ENCODE peak calls at places on chromosome 2, in nine cellular contexts. C, X, A, K, N, Z, S, G and Q are unnamed samples.

GRCh38 chr2:219022616-219023015 is 18.7 kb downstream of the CFAP65 start:
- DNase-seq in C (no peak), X (peak; percentile 33), A (no peak), K (no peak), N (no peak), Z (no peak), S (no peak), G (no peak), Q (no peak)

GRCh38 chr2:218777276-218777990 is 4.5 kb upstream of the CYP27A1 start:
- DNase-seq in C (peak; percentile 30), X (no peak), A (no peak), K (no peak), N (no peak), Z (no peak), S (no peak), G (no peak), Q (no peak)

GRCh38 chr2:38113036-38113435 is 37.1 kb upstream of the CYP1B1 start:
- DNase-seq in C (no peak), X (no peak), A (no peak), K (no peak), N (no peak), Z (no peak), S (no peak), G (no peak), Q (no peak)

GRCh38 chr2:132797551-132797950 is 127.5 kb upstream of the LYPD1 start:
- DNase-seq in C (no peak), X (no peak), A (no peak), K (no peak), N (no peak), Z (no peak), S (no peak), G (no peak), Q (no peak)

GRCh38 chr2:108611021-108611420 is 76.8 kb downstream of the LIMS1 start:
- DNase-seq in C (no peak), X (no peak), A (no peak), K (no peak), N (no peak), Z (no peak), S (no peak), G (no peak), Q (no peak)

GRCh38 chr2:165803123-165803760 is 9.2 kb upstream of the GALNT3 start:
- DNase-seq in C (no peak), X (no peak), A (no peak), K (peak; percentile 68), N (no peak), Z (no peak), S (no peak), G (no peak), Q (no peak)

GRCh38 chr2:190178066-190178722 is 115.7 kb upstream of the MSTN start:
- DNase-seq in C (no peak), X (no peak), A (no peak), K (no peak), N (no peak), Z (no peak), S (no peak), G (no peak), Q (no peak)

GRCh38 chr2:72738096-72738495 is 87.7 kb downstream of the EXOC6B start:
- DNase-seq in C (no peak), X (no peak), A (no peak), K (no peak), N (no peak), Z (no peak), S (no peak), G (no peak), Q (no peak)

GRCh38 chr2:191789791-191790190 is 57.1 kb downstream of the CAVIN2 start:
- DNase-seq in C (no peak), X (no peak), A (no peak), K (no peak), N (no peak), Z (no peak), S (no peak), G (no peak), Q (no peak)

GRCh38 chr2:177888581-177888980 is 184.0 kb downstream of the PDE11A start:
- DNase-seq in C (no peak), X (no peak), A (no peak), K (no peak), N (no peak), Z (no peak), S (no peak), G (no peak), Q (no peak)

GRCh38 chr2:172345951-172346555 is 81.3 kb upstream of the ITGA6 start:
- DNase-seq in C (no peak), X (no peak), A (no peak), K (peak; percentile 64), N (no peak), Z (no peak), S (no peak), G (no peak), Q (no peak)

GRCh38 chr2:208657468-208657867 is 250.9 kb downstream of the PTH2R start:
- DNase-seq in C (no peak), X (no peak), A (no peak), K (peak; percentile 9), N (peak; percentile 36), Z (no peak), S (no peak), G (no peak), Q (no peak)

GRCh38 chr2:121722479-121722878 is 14.2 kb downstream of the NIFK start:
- DNase-seq in C (no peak), X (no peak), A (no peak), K (no peak), N (no peak), Z (no peak), S (peak; percentile 71), G (no peak), Q (no peak)

GRCh38 chr2:241894056-241894641 is 24.6 kb downstream of the RTP5 start:
- DNase-seq in C (peak; percentile 51), X (no peak), A (no peak), K (no peak), N (peak; percentile 29), Z (no peak), S (no peak), G (no peak), Q (no peak)

GRCh38 chr2:101439716-101440115 is 35.2 kb downstream of the RFX8 start:
- DNase-seq in C (no peak), X (no peak), A (no peak), K (no peak), N (no peak), Z (no peak), S (no peak), G (no peak), Q (no peak)

GRCh38 chr2:184004945-184005672 is 593.2 kb upstream of the ZNF804A start:
- DNase-seq in C (no peak), X (no peak), A (no peak), K (no peak), N (no peak), Z (peak; percentile 20), S (no peak), G (no peak), Q (no peak)
- H3K27ac ChIP-seq in C (no peak overlapping the region), X (no peak overlapping the region), A (no peak overlapping the region), K (no peak overlapping the region), N (no peak overlapping the region), Z (peak overlapping the region; percentile 92), S (no peak overlapping the region), G (no peak overlapping the region), Q (no peak overlapping the region)

DNA sequence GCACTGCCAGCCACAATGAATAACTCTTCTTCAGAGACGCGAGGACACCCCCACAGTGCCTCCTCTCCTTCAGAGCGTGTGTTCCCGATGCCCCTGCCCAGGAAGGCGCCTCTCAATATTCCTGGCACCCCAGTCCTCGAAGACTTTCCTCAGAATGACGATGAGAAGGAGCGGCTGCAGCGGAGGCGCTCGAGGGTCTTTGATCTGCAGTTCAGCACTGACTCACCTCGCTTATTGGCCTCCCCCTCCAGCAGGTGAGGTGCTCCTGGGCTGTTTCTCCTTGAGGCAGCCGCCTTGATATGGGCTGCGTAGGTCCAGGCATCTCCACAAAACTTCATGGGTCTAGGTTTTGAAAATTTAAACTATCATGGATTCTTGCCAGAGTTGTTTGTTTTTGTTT is 6.1 kb downstream of the NCAPH start:
- DNase-seq in C (no peak), X (no peak), A (no peak), K (no peak), N (no peak), Z (no peak), S (no peak), G (no peak), Q (no peak)
- H3K27ac ChIP-seq in C (no peak overlapping the region), X (no peak overlapping the region), A (no peak overlapping the region), K (peak overlapping the region; percentile 47), N (no peak overlapping the region), Z (no peak overlapping the region), S (peak overlapping the region; percentile 36), G (no peak overlapping the region), Q (no peak overlapping the region)

DNA sequence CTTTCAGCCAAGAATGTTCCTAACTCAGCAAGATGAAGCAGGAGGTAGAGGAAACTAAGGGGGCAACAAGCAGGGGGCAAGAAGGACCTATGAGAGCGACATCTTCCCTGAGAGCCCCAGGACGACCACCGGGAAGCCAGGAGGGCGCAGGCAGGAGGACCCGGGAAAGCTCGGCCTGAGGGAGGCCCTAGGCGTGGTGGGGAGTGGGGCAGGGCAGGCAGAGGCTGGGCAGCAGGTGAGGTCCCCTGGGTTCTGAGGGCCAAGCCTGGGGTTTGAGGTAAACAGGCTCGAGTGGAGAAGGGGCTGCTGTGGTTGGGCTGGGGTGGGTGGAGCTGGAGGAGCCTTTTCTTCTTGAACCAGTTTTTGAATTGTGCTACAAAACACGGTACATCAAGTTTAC is 1.3 kb upstream of the ALPI start:
- DNase-seq in C (no peak), X (peak; percentile 21), A (no peak), K (no peak), N (no peak), Z (no peak), S (no peak), G (peak; percentile 0), Q (no peak)
- H3K27ac ChIP-seq in C (no peak overlapping the region), X (no peak overlapping the region), A (no peak overlapping the region), K (no peak overlapping the region), N (no peak overlapping the region), Z (no peak overlapping the region), S (no peak overlapping the region), G (no peak overlapping the region), Q (no peak overlapping the region)

GRCh38 chr2:27661371-27661770 is 2.0 kb downstream of the SUPT7L start:
- DNase-seq in C (no peak), X (no peak), A (no peak), K (no peak), N (no peak), Z (no peak), S (no peak), G (no peak), Q (no peak)

GRCh38 chr2:27663463-27664244 is at the start of the genes SLC4A1AP and SUPT7L:
- DNase-seq in C (peak; percentile 89), X (peak; percentile 78), A (peak; percentile 69), K (peak; percentile 74), N (peak; percentile 81), Z (peak; percentile 89), S (peak; percentile 82), G (peak; percentile 73), Q (peak; percentile 82)

GRCh38 chr2:27664622-27665363 is 1.1 kb downstream of the SLC4A1AP start:
- DNase-seq in C (no peak), X (no peak), A (no peak), K (no peak), N (no peak), Z (no peak), S (no peak), G (no peak), Q (no peak)

GRCh38 chr2:27664245-27664574 is 521 bp downstream of the SLC4A1AP start:
- DNase-seq in C (no peak), X (no peak), A (no peak), K (no peak), N (no peak), Z (no peak), S (no peak), G (no peak), Q (no peak)

DNA sequence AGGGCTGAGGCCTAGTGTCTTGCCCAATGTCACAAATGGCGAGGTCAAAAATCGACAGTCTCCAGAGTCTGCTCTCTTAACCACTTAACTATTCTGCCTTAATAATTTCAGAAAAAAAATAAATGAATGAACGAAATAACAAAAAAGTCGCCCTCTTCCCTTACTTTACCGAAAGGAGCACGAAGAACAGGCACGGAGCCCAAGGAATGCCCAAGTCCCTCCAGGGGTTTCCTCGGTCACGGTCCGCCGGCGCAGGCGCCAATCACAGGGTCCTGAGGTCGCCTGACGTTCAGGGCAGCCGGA is 303 bp downstream of the SUPT7L start:
- DNase-seq in C (no peak), X (no peak), A (no peak), K (no peak), N (no peak), Z (no peak), S (no peak), G (no peak), Q (no peak)
- H3K27ac ChIP-seq in C (peak overlapping the region; percentile 69), X (peak overlapping the region; percentile 91), A (peak overlapping the region; percentile 85), K (peak overlapping the region; percentile 91), N (peak overlapping the region; percentile 44), Z (peak overlapping the region; percentile 97), S (peak overlapping the region; percentile 99), G (peak overlapping the region; percentile 91), Q (peak overlapping the region; percentile 89)